ENCODE peak calls at places on chromosomes 12 and 14, in seven cellular contexts. Y, F, M, T, V, O and W are unnamed samples.

GRCh38 chr14:90398315-90398811 is 1.5 kb downstream of the CALM1 start:
- DNase-seq in T (peak; percentile 68), M (peak; percentile 41), O (no peak), F (peak; percentile 47), Y (peak; percentile 26), V (peak; percentile 68), W (peak; percentile 38)

GRCh38 chr12:130026608-130027176 is 122.9 kb upstream of the TMEM132D start:
- DNase-seq in Y (peak; percentile 35), T (no peak), M (no peak), O (peak; percentile 69), V (no peak), F (peak; percentile 60), W (peak; percentile 61)

GRCh38 chr14:102578821-102579220 is 13.6 kb upstream of the RCOR1 start:
- DNase-seq in M (no peak), O (no peak), Y (no peak), F (no peak), T (no peak), V (no peak), W (no peak)

GRCh38 chr12:108390495-108391203 is 51.5 kb upstream of the CMKLR1 start:
- DNase-seq in O (no peak), T (no peak), F (no peak), V (no peak), Y (no peak), M (no peak), W (no peak)

GRCh38 chr14:97747282-97747681 is 950.1 kb downstream of the VRK1 start:
- DNase-seq in V (no peak), M (no peak), Y (no peak), T (no peak), O (no peak), F (no peak), W (no peak)

GRCh38 chr12:71742998-71743397 is 11.7 kb upstream of the RAB21 start:
- DNase-seq in M (no peak), V (no peak), Y (no peak), O (no peak), F (no peak), T (no peak), W (no peak)

GRCh38 chr12:5665615-5666014 is 233.7 kb downstream of the NTF3 start:
- DNase-seq in F (no peak), M (no peak), Y (no peak), V (no peak), O (no peak), T (no peak), W (no peak)

GRCh38 chr12:52189376-52190174 is 2.2 kb downstream of the KRT80 start:
- DNase-seq in F (no peak), T (no peak), M (no peak), V (no peak), O (no peak), Y (no peak), W (no peak)

GRCh38 chr12:73517859-73518258 is 1019.8 kb upstream of the ATXN7L3B start:
- DNase-seq in Y (no peak), M (no peak), T (no peak), V (no peak), F (no peak), O (no peak), W (no peak)

GRCh38 chr14:33287204-33287603 is 348.5 kb downstream of the NPAS3 start:
- DNase-seq in M (no peak), O (no peak), F (no peak), Y (no peak), T (no peak), V (no peak), W (no peak)

GRCh38 chr14:98932436-98933325 is 339.3 kb downstream of the BCL11B start:
- DNase-seq in V (no peak), F (no peak), O (no peak), M (no peak), T (no peak), Y (no peak), W (no peak)

GRCh38 chr12:41589878-41590277 is 401.8 kb downstream of the PDZRN4 start:
- DNase-seq in F (no peak), M (no peak), O (no peak), Y (no peak), T (no peak), V (no peak), W (no peak)

GRCh38 chr12:62933871-62934798 is 815 bp downstream of the PPM1H start:
- DNase-seq in F (peak; percentile 61), O (peak; percentile 20), M (peak; percentile 21), T (peak; percentile 29), V (peak; percentile 61), Y (peak; percentile 69), W (peak; percentile 48)

GRCh38 chr14:33765251-33765650 is 185.6 kb downstream of the EGLN3 start:
- DNase-seq in O (peak; percentile 64), T (no peak), V (peak; percentile 18), Y (no peak), F (peak; percentile 84), M (no peak), W (no peak)

GRCh38 chr14:100893228-100893601 is 10.3 kb downstream of the RTL1 start:
- DNase-seq in T (no peak), M (no peak), F (no peak), V (no peak), O (no peak), Y (no peak), W (peak; percentile 10)

GRCh38 chr12:84840356-84840755 is 72.2 kb downstream of the SLC6A15 start:
- DNase-seq in T (no peak), O (no peak), Y (peak; percentile 72), F (no peak), M (no peak), V (no peak), W (no peak)